ENCODE peak calls at places on chromosomes 3 and 15, in nine cellular contexts. C is choroid plexus epithelial cell; Z is fibroblast of lung; N is GM13976; P is HCT116; Q is K562; I is CD8-positive, alpha-beta T cell; H is H1; O is progenitor cell of endocrine pancreas. U is an unnamed sample.

GRCh38 chr15:39310633-39311032 is 270.2 kb upstream of the THBS1 start:
- DNase-seq in N (no peak), C (no peak), Z (no peak), I (no peak), H (no peak), P (no peak), Q (no peak), O (no peak), U (no peak)

GRCh38 chr3:34111361-34111760 is 312.9 kb downstream of the PDCD6IP start:
- DNase-seq in O (no peak), H (no peak), N (no peak), P (no peak), Z (no peak), Q (no peak), I (no peak), C (no peak), U (no peak)

GRCh38 chr15:66955001-66955516 is 110.3 kb upstream of the SMAD3 start:
- DNase-seq in P (no peak), O (no peak), Z (no peak), C (no peak), N (no peak), I (no peak), Q (no peak), H (no peak), U (no peak)

GRCh38 chr3:13077431-13078157 is 4.4 kb upstream of the IQSEC1 start:
- DNase-seq in P (no peak), Q (no peak), N (no peak), O (no peak), Z (peak), C (no peak), H (no peak), I (no peak), U (no peak)

GRCh38 chr15:40282144-40282869 is 557 bp downstream of the ANKRD63 start:
- DNase-seq in P (no peak), H (peak), Q (peak), C (no peak), Z (peak), N (peak), I (peak), O (peak), U (peak)

GRCh38 chr3:123067689-123068226 is 933 bp downstream of the PDIA5 start:
- DNase-seq in O (no peak), Z (no peak), I (peak), H (no peak), P (no peak), Q (no peak), N (no peak), C (no peak), U (no peak)

GRCh38 chr3:81743096-81744025 is 18.1 kb downstream of the GBE1 start:
- DNase-seq in P (peak), C (peak), N (no peak), O (no peak), I (no peak), Z (peak), Q (peak), H (no peak), U (peak)

GRCh38 chr3:43998374-43998840 is 243.3 kb upstream of the TOPAZ1 start:
- DNase-seq in Z (no peak), P (no peak), N (no peak), H (peak), I (no peak), O (no peak), C (no peak), Q (no peak), U (peak)

GRCh38 chr15:77495806-77496589 is 75.3 kb downstream of the HMG20A start:
- DNase-seq in C (peak), N (no peak), Q (no peak), H (peak), Z (peak), I (no peak), P (no peak), O (no peak), U (no peak)

GRCh38 chr3:4297486-4297885 is 5.7 kb upstream of the SETMAR start:
- DNase-seq in C (no peak), P (no peak), O (no peak), Q (no peak), H (no peak), I (no peak), N (no peak), Z (no peak), U (no peak)

GRCh38 chr3:94525039-94525438 is 462.2 kb downstream of the NSUN3 start:
- DNase-seq in O (no peak), I (no peak), Z (peak), Q (peak), N (no peak), H (no peak), P (no peak), C (peak), U (peak)
- TF ChIP-seq CTCF in O (peak), I (no peak), Z (peak), Q (no peak), N (no peak), H (peak), P (no peak), C (peak), U (peak)

GRCh38 chr3:149898771-149899170 is 71.9 kb downstream of the PFN2 start:
- DNase-seq in O (no peak), Z (peak), P (peak), H (no peak), I (no peak), C (peak), N (no peak), Q (peak), U (peak)

GRCh38 chr3:149900322-149900721 is 70.4 kb downstream of the PFN2 start:
- DNase-seq in C (no peak), P (no peak), N (no peak), O (no peak), Q (no peak), H (no peak), Z (no peak), I (no peak), U (no peak)

GRCh38 chr3:149901770-149902169 is 68.9 kb downstream of the PFN2 start:
- DNase-seq in P (no peak), N (no peak), C (no peak), H (no peak), O (no peak), Z (no peak), Q (no peak), I (no peak), U (no peak)

GRCh38 chr3:149906036-149906435 is 64.7 kb downstream of the PFN2 start:
- DNase-seq in C (no peak), I (no peak), Q (no peak), H (no peak), Z (no peak), P (no peak), O (no peak), N (no peak), U (no peak)

DNA sequence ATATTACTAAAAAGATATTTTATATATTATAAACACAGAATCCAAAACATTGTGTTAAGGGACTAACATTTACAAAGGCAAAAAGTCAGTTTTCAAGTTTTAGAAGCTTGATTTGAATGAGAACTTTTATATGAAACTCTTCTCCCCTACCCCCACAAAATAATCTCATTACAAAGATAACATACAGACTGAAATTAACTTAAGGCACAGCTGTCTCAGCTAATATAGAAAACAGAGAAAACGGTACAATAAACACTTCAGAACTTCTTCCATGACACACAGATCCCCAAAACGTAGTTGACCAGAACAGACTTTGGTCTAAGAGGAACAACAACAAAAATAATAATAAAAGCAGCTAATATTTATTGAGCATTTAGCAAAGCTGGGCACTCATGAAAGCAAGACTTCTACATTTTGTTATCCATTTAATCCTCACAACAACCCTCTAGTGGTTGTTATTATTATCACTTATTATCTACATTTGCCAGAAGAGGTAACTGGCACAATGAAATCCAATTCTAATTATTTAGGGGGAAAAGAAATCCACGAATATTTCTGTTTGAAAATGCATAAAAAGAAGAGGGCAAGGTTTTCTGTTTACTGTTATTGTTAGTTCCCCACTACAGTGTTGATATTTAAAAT is 68.1 kb downstream of the PFN2 start:
- DNase-seq in Z (no peak), O (no peak), N (no peak), Q (no peak), I (no peak), C (peak), H (no peak), P (no peak), U (peak)
- TF ChIP-seq CTCF in Z (peak), O (no peak), N (no peak), Q (no peak), I (no peak), C (no peak), H (no peak), P (peak), U (peak)

GRCh38 chr3:142863965-142864924 is 24.6 kb downstream of the PCOLCE2 start:
- DNase-seq in Q (no peak), C (no peak), Z (peak), O (no peak), H (no peak), P (no peak), N (no peak), I (no peak), U (no peak)

GRCh38 chr3:142861926-142862325 is 27.0 kb downstream of the PCOLCE2 start:
- DNase-seq in Q (no peak), C (no peak), N (no peak), P (no peak), H (no peak), O (no peak), I (no peak), Z (no peak), U (no peak)

GRCh38 chr3:142863010-142863787 is 25.7 kb downstream of the PCOLCE2 start:
- DNase-seq in O (no peak), Z (peak), P (no peak), H (no peak), I (no peak), C (peak), N (no peak), Q (no peak), U (no peak)

DNA sequence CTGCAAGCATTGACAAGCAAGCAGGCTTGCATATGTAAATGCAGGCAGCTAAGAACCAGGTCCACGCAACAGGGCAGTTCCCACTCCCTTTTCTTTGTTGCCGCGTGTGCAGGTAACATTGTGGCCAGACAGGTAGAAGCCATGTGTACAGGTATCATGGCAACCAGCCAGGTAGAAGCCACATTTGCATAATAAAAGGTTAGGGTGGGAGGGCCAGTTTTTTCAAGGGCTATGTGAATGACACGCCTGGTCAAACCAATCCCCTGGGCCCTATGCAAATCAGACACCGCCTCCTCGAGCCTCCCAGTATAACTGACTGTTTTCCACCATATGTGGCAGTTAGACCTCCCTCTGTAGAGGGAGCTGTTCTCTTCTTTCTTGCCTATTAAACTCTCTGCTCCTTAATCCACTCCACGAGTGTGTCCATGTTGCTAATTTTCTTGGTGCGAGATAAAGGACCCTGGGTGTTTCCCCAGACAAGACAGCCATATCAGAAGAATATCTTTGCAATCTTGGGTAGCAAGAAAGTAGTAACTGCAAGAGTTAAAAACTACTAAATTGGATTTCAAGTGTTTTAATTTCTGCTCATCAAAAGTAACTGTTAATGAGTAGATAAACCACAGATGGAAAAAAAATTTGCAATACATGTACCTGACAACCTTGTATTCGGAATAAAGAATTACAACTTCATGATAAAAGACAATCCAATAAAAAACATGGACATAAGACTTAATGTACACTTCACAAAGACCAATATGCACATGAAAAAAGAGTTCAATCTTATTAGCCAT is 21.8 kb downstream of the PCOLCE2 start:
- DNase-seq in H (peak), Z (no peak), C (peak), I (no peak), Q (peak), N (no peak), O (peak), P (peak), U (no peak)
- TF ChIP-seq CTCF in H (peak), Z (no peak), C (peak), I (no peak), Q (peak), N (no peak), O (peak), P (peak), U (no peak)

DNA sequence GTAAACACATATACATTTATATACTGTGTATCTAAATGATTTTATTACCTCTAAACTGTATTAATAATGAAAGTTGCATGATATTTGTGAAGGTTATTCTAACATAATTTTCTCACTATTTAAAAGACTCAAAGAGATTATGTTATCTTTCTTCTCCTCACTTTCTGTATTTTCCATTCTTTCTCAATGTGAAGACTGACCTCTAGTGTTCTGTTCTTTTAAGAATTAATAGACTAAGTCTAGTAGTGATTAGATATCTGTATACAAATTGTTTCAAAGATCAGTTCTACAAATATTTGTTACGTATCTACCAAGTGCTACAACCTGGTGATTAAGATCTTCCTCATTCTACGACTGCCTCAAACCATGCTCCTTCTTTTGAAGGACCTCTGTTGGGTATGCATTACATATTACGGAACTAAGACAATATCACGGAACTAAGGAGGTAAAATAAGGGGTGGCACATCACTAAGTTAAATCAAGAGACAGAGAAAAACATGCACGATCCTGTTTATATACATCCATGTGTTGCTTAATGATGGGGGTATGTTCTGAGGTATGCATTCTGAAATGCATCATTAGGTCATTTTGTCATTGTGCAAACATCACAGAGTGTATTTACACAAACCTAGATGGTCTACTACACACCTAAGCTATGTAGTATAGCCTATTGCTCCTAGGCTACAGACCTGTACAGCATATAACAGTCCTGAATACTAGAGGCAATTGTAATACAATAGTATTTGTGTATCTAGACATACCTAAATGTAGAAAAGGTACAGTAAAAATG is 161.5 kb upstream of the KBTBD8 start:
- DNase-seq in Q (no peak), N (no peak), P (no peak), H (no peak), Z (peak), O (no peak), I (no peak), C (peak), U (no peak)
- TF ChIP-seq CTCF in Q (no peak), N (peak), P (no peak), H (no peak), Z (peak), O (peak), I (no peak), C (peak), U (no peak)

DNA sequence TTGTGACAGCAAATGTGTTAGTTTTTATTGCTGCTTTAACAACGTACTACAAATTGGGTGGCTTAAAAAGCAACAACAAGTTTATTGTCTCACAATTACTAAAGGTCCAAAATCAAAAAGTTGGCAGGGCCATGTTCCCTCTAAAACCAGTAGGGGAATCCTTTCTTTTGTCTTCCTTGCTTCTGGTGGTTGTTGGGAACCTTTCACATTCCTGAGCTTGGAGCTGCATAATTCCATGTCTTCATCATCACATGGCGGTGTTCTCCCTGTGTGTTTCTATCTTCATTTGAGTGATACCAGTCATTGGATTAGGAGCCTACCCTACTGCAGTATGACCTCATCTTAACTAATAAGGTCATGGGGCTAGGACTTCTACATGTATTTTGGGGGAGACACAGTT is 7.4 kb downstream of the SPRED1 start:
- DNase-seq in N (no peak), Z (peak), H (no peak), I (no peak), Q (no peak), O (no peak), C (peak), P (no peak), U (peak)
- TF ChIP-seq CTCF in N (no peak), Z (no peak), H (no peak), I (no peak), Q (no peak), O (no peak), C (peak), P (no peak), U (peak)

GRCh38 chr3:194489736-194490612 is 3.2 kb upstream of the ATP13A3 start:
- DNase-seq in Z (peak), I (no peak), P (no peak), O (no peak), H (no peak), N (peak), C (no peak), Q (peak), U (no peak)
- TF ChIP-seq CTCF in Z (no peak), I (no peak), P (no peak), O (no peak), H (no peak), N (no peak), C (no peak), Q (no peak), U (no peak)

DNA sequence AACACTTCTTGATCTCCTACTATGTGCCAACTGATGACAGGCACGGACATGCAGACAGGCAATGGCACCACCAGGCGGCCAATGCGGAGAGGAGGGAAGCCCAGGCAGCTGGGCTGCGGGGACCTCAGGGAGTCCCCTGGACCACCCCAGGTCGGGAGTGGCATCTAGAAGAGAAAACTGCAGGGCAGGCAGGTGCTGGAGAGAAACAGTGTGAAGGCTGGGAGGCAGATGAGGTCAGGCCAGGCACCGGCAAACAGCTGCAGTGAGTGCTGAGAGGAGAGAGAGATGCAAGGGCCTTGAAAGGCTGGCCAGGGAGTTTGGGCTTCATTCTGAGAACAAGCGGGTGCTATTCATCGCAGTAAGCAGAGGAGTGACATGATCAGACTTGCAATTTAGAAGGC is 29.1 kb downstream of the SLC6A1 start:
- DNase-seq in P (no peak), I (no peak), Z (no peak), H (peak), C (no peak), O (no peak), Q (no peak), N (no peak), U (no peak)
- TF ChIP-seq CTCF in P (no peak), I (no peak), Z (no peak), H (peak), C (no peak), O (no peak), Q (no peak), N (no peak), U (no peak)

GRCh38 chr15:51022206-51022605 is 72.5 kb downstream of the TNFAIP8L3 start:
- DNase-seq in P (no peak), C (no peak), N (no peak), Z (peak), H (no peak), Q (no peak), I (no peak), O (no peak), U (no peak)

GRCh38 chr15:51011212-51011611 is 83.5 kb downstream of the TNFAIP8L3 start:
- DNase-seq in I (no peak), O (no peak), C (no peak), P (no peak), N (no peak), Z (no peak), Q (no peak), H (no peak), U (no peak)

GRCh38 chr15:51016615-51017014 is 78.1 kb downstream of the TNFAIP8L3 start:
- DNase-seq in Q (no peak), C (peak), I (no peak), P (no peak), N (no peak), Z (no peak), O (no peak), H (no peak), U (no peak)
- TF ChIP-seq CTCF in Q (no peak), C (no peak), I (no peak), P (no peak), N (no peak), Z (no peak), O (no peak), H (no peak), U (no peak)

DNA sequence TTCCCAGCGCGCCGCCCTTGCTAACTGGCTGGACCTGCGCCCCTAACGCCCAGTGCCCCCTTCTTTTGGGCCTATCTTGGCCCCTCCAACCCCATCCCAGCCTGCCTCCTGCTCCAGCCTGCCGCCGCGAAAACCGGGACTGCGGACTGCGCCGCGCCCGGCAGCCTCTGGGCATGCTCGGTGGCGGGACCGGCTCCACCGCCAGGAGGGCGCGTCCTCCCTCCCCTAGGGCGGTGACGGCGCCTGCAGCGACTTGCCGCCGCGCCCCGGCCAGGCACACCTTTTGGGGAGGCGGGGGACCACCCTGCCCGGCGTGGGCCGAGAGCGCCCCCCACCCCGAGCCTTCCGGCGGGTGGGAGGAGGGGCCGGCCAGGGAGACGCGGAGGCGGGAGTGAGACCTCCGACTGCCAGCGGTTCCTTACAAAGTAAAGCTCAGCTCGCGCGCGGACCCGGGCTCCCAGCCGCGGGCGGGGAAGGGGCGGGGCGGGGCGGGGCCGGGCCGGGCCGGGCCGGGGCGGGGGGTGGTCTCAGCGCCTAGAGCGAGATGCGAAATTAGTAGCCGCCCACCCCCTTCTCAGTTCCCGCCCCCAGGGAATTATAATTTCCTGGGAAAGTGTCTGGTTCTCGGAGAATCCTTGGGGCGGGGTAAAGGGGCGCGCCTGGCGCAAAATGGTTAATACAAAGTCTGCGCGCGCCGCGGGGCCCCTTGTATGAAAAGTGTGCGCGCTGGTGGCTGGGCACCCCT is 225.0 kb upstream of the IL12A start:
- DNase-seq in Z (peak), H (peak), I (no peak), C (peak), P (peak), O (peak), Q (peak), N (peak), U (peak)
- TF ChIP-seq CTCF in Z (peak), H (peak), I (no peak), C (peak), P (no peak), O (peak), Q (no peak), N (no peak), U (peak)